ENCODE peak calls at places on chromosomes 11 and 22, in nine cellular contexts. L is hippocampal formation; W is HL-60; Z is CD4-positive, alpha-beta T cell; J is EL; S is NCI-H2081; G is CD8-positive, alpha-beta memory T cell; O is NCI-H1105 treated with DMSO at 0.1 percent for 48 hours; N is GM19239. R is an unnamed sample.

GRCh38 chr22:35140879-35141745 is 75.2 kb downstream of the ISX start:
- DNase-seq in L (no peak), W (no peak), Z (no peak), J (peak), S (no peak), G (no peak), O (peak), N (no peak), R (no peak)

GRCh38 chr11:2480874-2481220 is 36.0 kb downstream of the KCNQ1 start:
- DNase-seq in L (no peak), W (peak), Z (no peak), J (no peak), S (no peak), G (no peak), O (no peak), N (no peak), R (no peak)

GRCh38 chr11:61336171-61336935 is 3.3 kb downstream of the TKFC start:
- DNase-seq in L (peak), W (peak), Z (peak), J (peak), S (peak), G (peak), O (peak), N (peak), R (peak)

GRCh38 chr11:7657306-7658025 is 15.8 kb downstream of the CYB5R2 start:
- DNase-seq in L (peak), W (peak), Z (no peak), J (peak), S (peak), G (no peak), O (peak), N (no peak), R (no peak)

GRCh38 chr11:6468712-6469495 is 4.8 kb downstream of the TRIM3 start:
- DNase-seq in L (peak), W (no peak), Z (no peak), J (peak), S (peak), G (no peak), O (peak), N (peak), R (peak)

GRCh38 chr11:32006799-32007388 is 84.0 kb upstream of the RCN1 start:
- DNase-seq in L (no peak), W (no peak), Z (no peak), J (peak), S (peak), G (no peak), O (peak), N (peak), R (peak)

GRCh38 chr22:23065495-23066122 is 4.7 kb upstream of the GNAZ start:
- DNase-seq in L (no peak), W (no peak), Z (no peak), J (no peak), S (no peak), G (no peak), O (no peak), N (no peak), R (no peak)

GRCh38 chr11:128767518-128767917 is 73.6 kb downstream of the FLI1 start:
- DNase-seq in L (no peak), W (no peak), Z (no peak), J (peak), S (no peak), G (no peak), O (no peak), N (no peak), R (no peak)

GRCh38 chr22:48536691-48537591 is 1290.7 kb downstream of the BRD1 start:
- DNase-seq in L (peak), W (no peak), Z (no peak), J (no peak), S (no peak), G (no peak), O (no peak), N (no peak), R (no peak)

GRCh38 chr22:28030442-28030841 is 111.4 kb upstream of the PITPNB start:
- DNase-seq in L (no peak), W (no peak), Z (no peak), J (no peak), S (no peak), G (no peak), O (no peak), N (no peak), R (no peak)

GRCh38 chr22:25496396-25497064 is 67.9 kb upstream of the GRK3 start:
- DNase-seq in L (no peak), W (no peak), Z (no peak), J (no peak), S (no peak), G (no peak), O (no peak), N (no peak), R (no peak)

GRCh38 chr11:31492320-31492913 is 17.0 kb downstream of the IMMP1L start:
- DNase-seq in L (no peak), W (no peak), Z (no peak), J (no peak), S (no peak), G (no peak), O (no peak), N (no peak), R (no peak)

GRCh38 chr11:8225589-8226036 is 38.1 kb downstream of the LMO1 start:
- DNase-seq in L (peak), W (peak), Z (peak), J (peak), S (peak), G (peak), O (peak), N (peak), R (peak)

GRCh38 chr11:41836426-41836825 is 377.0 kb upstream of the LRRC4C start:
- DNase-seq in L (no peak), W (no peak), Z (no peak), J (no peak), S (no peak), G (no peak), O (no peak), N (no peak), R (no peak)

GRCh38 chr11:36055356-36055755 is 111.5 kb downstream of the LDLRAD3 start:
- DNase-seq in L (no peak), W (no peak), Z (no peak), J (no peak), S (no peak), G (no peak), O (no peak), N (no peak), R (no peak)

R was measured in CMK.